ENCODE peak calls at places on chromosome 21, in seven cellular contexts. O is mucosa of gallbladder; H is renal cortical epithelial cell; G is activated gamma-delta T cell; Y is activated T-helper 1 cell treated with anti-CD3 and anti-CD28 coated beads, Interleukin-2, amount 50 U/mL, for 16 hours; R is ovary; I is activated CD8-positive, alpha-beta memory T cell treated with anti-CD3 and anti-CD28 coated beads for 1 hour. L is an unnamed sample.

GRCh38 chr21:29072873-29073221 is 601 bp downstream of the CCT8 start:
- DNase-seq in O (no peak), H (no peak), G (no peak), Y (no peak), R (no peak), I (no peak), L (no peak)

GRCh38 chr21:42538479-42539275 is 25.0 kb downstream of the SLC37A1 start:
- DNase-seq in O (no peak), H (no peak), G (no peak), Y (no peak), R (no peak), I (no peak), L (peak)

GRCh38 chr21:25862596-25862995 is 127.8 kb downstream of the GABPA start:
- DNase-seq in O (no peak), H (peak), G (no peak), Y (no peak), R (no peak), I (no peak), L (no peak)

GRCh38 chr21:16085436-16085835 is 355.7 kb downstream of the USP25 start:
- DNase-seq in O (no peak), H (no peak), G (no peak), Y (no peak), R (no peak), I (no peak), L (no peak)

GRCh38 chr21:42523941-42524340 is 10.3 kb downstream of the SLC37A1 start:
- DNase-seq in O (no peak), H (no peak), G (no peak), Y (no peak), R (no peak), I (no peak), L (peak)

GRCh38 chr21:37790905-37791304 is 125.4 kb downstream of the KCNJ6 start:
- DNase-seq in O (no peak), H (no peak), G (no peak), Y (no peak), R (no peak), I (no peak), L (no peak)

GRCh38 chr21:45370575-45370974 is 34.4 kb upstream of the COL18A1 start:
- DNase-seq in O (no peak), H (no peak), G (no peak), Y (no peak), R (no peak), I (no peak), L (no peak)

GRCh38 chr21:27206368-27206982 is 239.6 kb upstream of the ADAMTS5 start:
- DNase-seq in O (no peak), H (peak), G (no peak), Y (no peak), R (no peak), I (no peak), L (no peak)

GRCh38 chr21:46121286-46122221 is 23.6 kb downstream of the COL6A2 start:
- DNase-seq in O (no peak), H (no peak), G (no peak), Y (no peak), R (peak), I (no peak), L (peak)

GRCh38 chr21:44436111-44436611 is 19.1 kb upstream of the LRRC3 start:
- DNase-seq in O (no peak), H (no peak), G (no peak), Y (no peak), R (no peak), I (no peak), L (peak)

GRCh38 chr21:16211339-16212303 is 481.8 kb downstream of the USP25 start:
- DNase-seq in O (no peak), H (peak), G (no peak), Y (no peak), R (no peak), I (no peak), L (no peak)

GRCh38 chr21:37877171-37877570 is 39.1 kb downstream of the KCNJ6 start:
- DNase-seq in O (no peak), H (peak), G (no peak), Y (no peak), R (no peak), I (no peak), L (no peak)